ENCODE peak calls at places on chromosome 4, in four cellular contexts. One of them, this sample, is unnamed.

GRCh38 chr4:85787133-85787532 is 312.2 kb downstream of the ARHGAP24 start:
- DNase-seq in NB4: no peak
- DNase-seq in mucosa of descending colon: no peak
- DNase-seq in astrocyte of the spinal cord: peak; percentile 81
- DNase-seq in this sample: peak; percentile 71

GRCh38 chr4:184897807-184898388 is 72.1 kb upstream of the ACSL1 start:
- DNase-seq in NB4: peak; percentile 42
- DNase-seq in mucosa of descending colon: no peak
- DNase-seq in astrocyte of the spinal cord: no peak
- DNase-seq in this sample: no peak

GRCh38 chr4:84792366-84793301 is 173.9 kb downstream of the WDFY3 start:
- DNase-seq in NB4: no peak
- DNase-seq in mucosa of descending colon: no peak
- DNase-seq in astrocyte of the spinal cord: no peak
- DNase-seq in this sample: peak; percentile 89

GRCh38 chr4:110808371-110808878 is 185.5 kb upstream of the PITX2 start:
- DNase-seq in NB4: no peak
- DNase-seq in mucosa of descending colon: peak; percentile 13
- DNase-seq in astrocyte of the spinal cord: peak; percentile 19
- DNase-seq in this sample: peak; percentile 15

GRCh38 chr4:13312264-13312663 is 171.9 kb downstream of the RAB28 start:
- DNase-seq in NB4: no peak
- DNase-seq in mucosa of descending colon: no peak
- DNase-seq in astrocyte of the spinal cord: no peak
- DNase-seq in this sample: no peak

GRCh38 chr4:124854968-124855367 is 142.4 kb upstream of the ANKRD50 start:
- DNase-seq in NB4: no peak
- DNase-seq in mucosa of descending colon: no peak
- DNase-seq in astrocyte of the spinal cord: peak; percentile 48
- DNase-seq in this sample: peak; percentile 33

GRCh38 chr4:153521995-153522799 is 56.0 kb downstream of the TMEM131L start:
- DNase-seq in NB4: peak; percentile 54
- DNase-seq in mucosa of descending colon: no peak
- DNase-seq in astrocyte of the spinal cord: no peak
- DNase-seq in this sample: no peak

GRCh38 chr4:170675568-170676262 is 586.0 kb upstream of the AADAT start:
- DNase-seq in NB4: no peak
- DNase-seq in mucosa of descending colon: no peak
- DNase-seq in astrocyte of the spinal cord: peak; percentile 41
- DNase-seq in this sample: peak; percentile 14

GRCh38 chr4:18105023-18106011 is 83.8 kb upstream of the LCORL start:
- DNase-seq in NB4: no peak
- DNase-seq in mucosa of descending colon: peak; percentile 30
- DNase-seq in astrocyte of the spinal cord: no peak
- DNase-seq in this sample: no peak

GRCh38 chr4:46975841-46976551 is 17.4 kb downstream of the GABRA4 start:
- DNase-seq in NB4: peak; percentile 41
- DNase-seq in mucosa of descending colon: no peak
- DNase-seq in astrocyte of the spinal cord: no peak
- DNase-seq in this sample: no peak

GRCh38 chr4:114494257-114494803 is 104.3 kb upstream of the UGT8 start:
- DNase-seq in NB4: no peak
- DNase-seq in mucosa of descending colon: no peak
- DNase-seq in astrocyte of the spinal cord: no peak
- DNase-seq in this sample: no peak

GRCh38 chr4:108171541-108172230 is 3.0 kb upstream of the LEF1 start:
- DNase-seq in NB4: no peak
- DNase-seq in mucosa of descending colon: no peak
- DNase-seq in astrocyte of the spinal cord: peak; percentile 22
- DNase-seq in this sample: no peak

GRCh38 chr4:123450393-123450792 is 53.8 kb downstream of the SPRY1 start:
- DNase-seq in NB4: no peak
- DNase-seq in mucosa of descending colon: no peak
- DNase-seq in astrocyte of the spinal cord: no peak
- DNase-seq in this sample: no peak

GRCh38 chr4:16294455-16294854 is 68.2 kb upstream of the TAPT1 start:
- DNase-seq in NB4: no peak
- DNase-seq in mucosa of descending colon: no peak
- DNase-seq in astrocyte of the spinal cord: no peak
- DNase-seq in this sample: peak; percentile 27

DNA sequence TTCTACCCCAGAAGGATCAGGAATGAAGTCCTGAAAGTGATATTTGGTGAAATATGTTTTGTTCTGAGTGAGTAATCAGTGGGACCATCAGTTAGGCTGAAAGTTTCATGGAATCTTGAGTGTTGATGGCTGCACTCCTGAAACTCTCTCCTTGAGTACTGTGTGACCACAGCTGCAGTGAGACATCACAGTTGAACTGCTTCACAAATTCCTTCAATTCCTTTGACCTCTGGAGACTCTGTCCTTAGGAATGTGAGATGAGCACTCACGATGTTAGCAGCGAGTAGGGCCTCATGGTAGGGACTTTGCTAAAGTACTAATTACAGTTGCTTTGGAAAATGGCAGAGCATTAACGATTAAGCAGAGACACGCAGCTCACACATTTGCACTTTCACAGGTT is 142.9 kb upstream of the SLC4A4 start:
- DNase-seq in NB4: no peak
- DNase-seq in mucosa of descending colon: no peak
- DNase-seq in astrocyte of the spinal cord: peak; percentile 56
- DNase-seq in this sample: no peak
- H3K4me3 ChIP-seq in NB4: no peak overlapping the region
- H3K4me3 ChIP-seq in mucosa of descending colon: no peak overlapping the region
- H3K4me3 ChIP-seq in astrocyte of the spinal cord: no peak overlapping the region
- H3K4me3 ChIP-seq in this sample: no peak overlapping the region

DNA sequence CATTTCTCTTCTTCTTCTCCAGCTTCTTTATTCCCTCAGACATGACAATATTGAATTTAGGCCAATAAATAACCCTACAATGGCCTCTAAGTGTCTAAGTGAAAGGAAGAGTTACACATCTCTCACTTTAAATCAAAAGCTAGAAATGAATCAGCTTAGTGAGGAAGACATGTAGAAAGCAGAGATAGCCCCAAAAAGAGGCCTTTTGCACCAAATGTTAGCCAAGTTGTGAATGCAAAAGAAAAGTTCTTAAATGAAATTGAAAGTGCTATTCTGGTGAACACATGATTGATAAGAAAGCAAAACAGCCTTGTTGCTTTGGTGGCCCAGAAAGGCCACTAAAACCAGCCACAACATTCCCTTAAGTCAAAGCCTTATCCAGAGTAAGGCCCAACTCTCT is 146.2 kb upstream of the HHIP start:
- DNase-seq in NB4: no peak
- DNase-seq in mucosa of descending colon: no peak
- DNase-seq in astrocyte of the spinal cord: no peak
- DNase-seq in this sample: no peak
- TF ChIP-seq CTCF in NB4: no peak
- TF ChIP-seq CTCF in mucosa of descending colon: no peak
- TF ChIP-seq CTCF in astrocyte of the spinal cord: no peak
- TF ChIP-seq CTCF in this sample: no peak

DNA sequence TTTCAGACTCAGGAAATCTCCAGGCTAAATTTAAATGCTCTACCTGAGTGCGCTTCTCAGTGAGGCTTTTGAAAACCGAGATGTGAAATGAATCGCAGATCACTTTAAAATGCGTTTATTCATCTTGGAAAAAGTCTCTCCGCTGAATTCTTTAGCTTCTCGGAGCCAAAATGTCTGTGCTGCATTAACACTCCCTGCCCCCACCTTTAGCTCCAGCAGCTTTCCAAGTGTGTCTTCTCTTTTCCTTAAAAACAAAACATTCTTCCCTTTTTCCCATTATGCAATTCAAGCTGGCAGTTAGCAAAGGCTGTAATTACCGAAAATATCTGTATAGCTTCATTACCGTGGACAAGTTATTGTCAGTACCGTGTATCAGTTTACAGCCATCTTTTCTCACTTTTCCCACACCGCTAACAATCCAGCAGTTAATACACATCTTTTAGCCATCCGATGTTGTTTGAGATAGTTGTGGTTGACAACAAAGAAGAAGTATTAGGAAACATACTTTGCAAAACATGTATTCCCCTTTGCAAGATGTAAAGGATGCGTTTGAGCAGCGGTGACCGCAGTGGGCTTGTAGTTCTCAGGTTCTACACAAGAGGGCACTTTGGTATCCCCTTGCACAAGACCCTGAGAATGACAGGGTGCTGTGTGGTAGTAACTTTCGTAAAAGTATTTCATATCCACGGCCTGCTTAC is 136.1 kb upstream of the STX18 start:
- DNase-seq in NB4: peak; percentile 75
- DNase-seq in mucosa of descending colon: no peak
- DNase-seq in astrocyte of the spinal cord: peak; percentile 63
- DNase-seq in this sample: peak; percentile 39
- H3K4me3 ChIP-seq in NB4: no peak overlapping the region
- H3K4me3 ChIP-seq in mucosa of descending colon: no peak overlapping the region
- H3K4me3 ChIP-seq in astrocyte of the spinal cord: peak overlapping the region; percentile 3
- H3K4me3 ChIP-seq in this sample: peak overlapping the region; percentile 33

GRCh38 chr4:95638920-95639501 is 90.2 kb upstream of the UNC5C start:
- DNase-seq in NB4: peak; percentile 44
- DNase-seq in mucosa of descending colon: no peak
- DNase-seq in astrocyte of the spinal cord: no peak
- DNase-seq in this sample: no peak

GRCh38 chr4:95637047-95637600 is 88.4 kb upstream of the UNC5C start:
- DNase-seq in NB4: no peak
- DNase-seq in mucosa of descending colon: peak; percentile 6
- DNase-seq in astrocyte of the spinal cord: peak; percentile 42
- DNase-seq in this sample: no peak

GRCh38 chr4:95641571-95641970 is 92.8 kb upstream of the UNC5C start:
- DNase-seq in NB4: no peak
- DNase-seq in mucosa of descending colon: no peak
- DNase-seq in astrocyte of the spinal cord: no peak
- DNase-seq in this sample: no peak

GRCh38 chr4:95643627-95644026 is 94.9 kb upstream of the UNC5C start:
- DNase-seq in NB4: no peak
- DNase-seq in mucosa of descending colon: no peak
- DNase-seq in astrocyte of the spinal cord: no peak
- DNase-seq in this sample: no peak

GRCh38 chr4:95640337-95640736 is 91.6 kb upstream of the UNC5C start:
- DNase-seq in NB4: no peak
- DNase-seq in mucosa of descending colon: no peak
- DNase-seq in astrocyte of the spinal cord: no peak
- DNase-seq in this sample: no peak
- TF ChIP-seq CTCF in NB4: no peak
- TF ChIP-seq CTCF in mucosa of descending colon: no peak
- TF ChIP-seq CTCF in astrocyte of the spinal cord: no peak
- TF ChIP-seq CTCF in this sample: no peak